ENCODE peak calls at places on chromosomes 11 and 22, in four cellular contexts. P, D, Q and A are unnamed samples.

GRCh38 chr22:36486619-36487384 is 5.4 kb upstream of the TXN2 start:
- DNase-seq in P (peak; percentile 63), D (peak; percentile 22), Q (peak; percentile 64), A (peak; percentile 63)

GRCh38 chr11:32137263-32137662 is 46.4 kb downstream of the RCN1 start:
- DNase-seq in P (no peak), D (no peak), Q (no peak), A (peak; percentile 95)

GRCh38 chr11:1113405-1114201 is 38.9 kb downstream of the MUC2 start:
- DNase-seq in P (no peak), D (peak; percentile 65), Q (no peak), A (no peak)

GRCh38 chr11:47786373-47786772 is 19.2 kb upstream of the FNBP4 start:
- DNase-seq in P (no peak), D (peak; percentile 19), Q (no peak), A (peak; percentile 47)

GRCh38 chr11:32215157-32215556 is 124.3 kb downstream of the RCN1 start:
- DNase-seq in P (no peak), D (no peak), Q (no peak), A (no peak)

GRCh38 chr11:104443387-104443786 is 279.4 kb upstream of the PDGFD start:
- DNase-seq in P (no peak), D (no peak), Q (no peak), A (peak; percentile 43)

GRCh38 chr22:43467571-43467970 is 55.8 kb downstream of the MPPED1 start:
- DNase-seq in P (no peak), D (no peak), Q (no peak), A (no peak)

GRCh38 chr11:10638285-10638684 is 55.3 kb downstream of the IRAG1 start:
- DNase-seq in P (no peak), D (no peak), Q (no peak), A (no peak)

GRCh38 chr22:29988719-29989118 is 91.5 kb upstream of the HORMAD2 start:
- DNase-seq in P (no peak), D (no peak), Q (no peak), A (no peak)

GRCh38 chr11:60834742-60835141 is 7.2 kb upstream of the CCDC86 start:
- DNase-seq in P (no peak), D (no peak), Q (no peak), A (no peak)

GRCh38 chr11:60835472-60835871 is 6.4 kb upstream of the CCDC86 start:
- DNase-seq in P (no peak), D (no peak), Q (no peak), A (peak; percentile 53)

GRCh38 chr11:60831501-60832079 is 10.3 kb upstream of the CCDC86 start:
- DNase-seq in P (no peak), D (no peak), Q (no peak), A (peak; percentile 74)

GRCh38 chr11:60830478-60831142 is 11.3 kb upstream of the CCDC86 start:
- DNase-seq in P (no peak), D (no peak), Q (no peak), A (peak; percentile 91)

DNA sequence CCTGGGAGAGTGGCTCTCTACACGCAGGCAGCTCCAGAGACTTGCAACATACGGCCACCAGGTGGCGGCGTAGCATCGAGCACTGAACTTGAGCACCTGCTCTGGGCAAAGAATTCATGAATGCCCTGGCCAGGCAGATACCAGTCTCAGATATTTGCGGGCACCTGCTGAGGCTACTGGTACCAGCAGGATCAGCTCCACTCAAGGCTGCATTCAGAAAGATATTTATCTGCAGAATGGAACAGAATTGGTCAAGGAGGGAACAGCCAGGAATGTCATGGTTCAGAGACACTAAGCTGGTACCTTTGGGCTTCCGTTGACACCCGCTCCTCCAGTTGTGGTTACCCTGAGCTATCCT is 10.8 kb upstream of the CCDC86 start:
- DNase-seq in P (peak; percentile 87), D (peak; percentile 76), Q (peak; percentile 88), A (peak; percentile 86)
- TF ChIP-seq CTCF in P (peak; percentile 87), D (peak; percentile 95), Q (peak; percentile 94), A (peak; percentile 96)

DNA sequence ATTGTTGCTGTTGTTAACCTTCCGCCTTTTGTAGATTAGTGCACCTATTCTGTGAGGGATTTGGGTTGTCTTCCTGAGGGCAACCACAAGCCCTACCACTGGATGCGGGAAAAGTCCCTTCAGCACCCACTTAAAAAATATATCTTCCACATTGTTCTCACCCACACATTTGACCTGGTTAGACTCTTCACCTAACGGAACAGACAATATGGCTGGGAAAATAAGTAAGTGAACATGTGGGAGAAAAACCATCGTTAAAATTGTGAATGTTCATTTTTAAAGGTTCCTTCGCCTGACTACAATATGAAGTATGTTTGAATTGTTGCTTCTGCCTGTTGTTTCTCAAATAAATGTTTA is 72.0 kb upstream of the MPEG1 start:
- DNase-seq in P (no peak), D (no peak), Q (no peak), A (no peak)
- H3K4me3 ChIP-seq in P (no peak overlapping the region), D (no peak overlapping the region), Q (no peak overlapping the region), A (no peak overlapping the region)

DNA sequence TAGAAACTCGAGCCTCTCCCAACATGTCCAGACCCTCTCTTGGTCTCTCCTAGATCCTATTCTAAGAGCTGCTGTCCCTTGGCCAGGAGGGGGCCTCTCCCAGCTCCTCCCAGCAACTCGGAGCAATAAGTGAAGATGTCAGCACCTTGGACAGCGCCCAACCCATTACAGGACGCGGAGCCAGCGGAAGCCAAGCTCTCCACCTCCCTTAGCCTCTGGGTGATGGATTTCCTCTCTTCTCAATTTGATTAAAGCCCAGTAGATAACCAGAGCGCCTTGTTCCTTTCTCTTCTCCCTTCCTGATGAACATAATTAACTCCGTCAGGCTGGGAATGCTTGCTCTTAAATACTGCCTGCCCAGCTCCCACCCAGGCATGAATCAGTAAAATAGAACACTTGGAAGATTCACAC is 26.2 kb upstream of the TPBGL start:
- DNase-seq in P (peak; percentile 81), D (peak; percentile 90), Q (peak; percentile 82), A (peak; percentile 83)
- TF ChIP-seq CTCF in P (peak; percentile 28), D (peak; percentile 75), Q (no peak), A (peak; percentile 44)

GRCh38 chr11:69825037-69825834 is 6.0 kb upstream of the FGF3 start:
- DNase-seq in P (no peak), D (no peak), Q (peak; percentile 53), A (peak; percentile 14)
- H3K4me3 ChIP-seq in P (no peak overlapping the region), D (no peak overlapping the region), Q (no peak overlapping the region), A (no peak overlapping the region)

GRCh38 chr11:65017927-65018326 is 4.0 kb downstream of the ARL2 start:
- DNase-seq in P (no peak), D (no peak), Q (no peak), A (no peak)

GRCh38 chr11:65013692-65014145 is 241 bp upstream of the ARL2 start:
- DNase-seq in P (peak; percentile 85), D (peak; percentile 87), Q (peak; percentile 91), A (peak; percentile 87)

GRCh38 chr11:65013130-65013691 is 749 bp upstream of the ARL2 start:
- DNase-seq in P (peak; percentile 91), D (peak; percentile 93), Q (peak; percentile 96), A (peak; percentile 88)

GRCh38 chr11:65016705-65017104 is 2.7 kb downstream of the ARL2 start:
- DNase-seq in P (no peak), D (no peak), Q (no peak), A (peak; percentile 30)

DNA sequence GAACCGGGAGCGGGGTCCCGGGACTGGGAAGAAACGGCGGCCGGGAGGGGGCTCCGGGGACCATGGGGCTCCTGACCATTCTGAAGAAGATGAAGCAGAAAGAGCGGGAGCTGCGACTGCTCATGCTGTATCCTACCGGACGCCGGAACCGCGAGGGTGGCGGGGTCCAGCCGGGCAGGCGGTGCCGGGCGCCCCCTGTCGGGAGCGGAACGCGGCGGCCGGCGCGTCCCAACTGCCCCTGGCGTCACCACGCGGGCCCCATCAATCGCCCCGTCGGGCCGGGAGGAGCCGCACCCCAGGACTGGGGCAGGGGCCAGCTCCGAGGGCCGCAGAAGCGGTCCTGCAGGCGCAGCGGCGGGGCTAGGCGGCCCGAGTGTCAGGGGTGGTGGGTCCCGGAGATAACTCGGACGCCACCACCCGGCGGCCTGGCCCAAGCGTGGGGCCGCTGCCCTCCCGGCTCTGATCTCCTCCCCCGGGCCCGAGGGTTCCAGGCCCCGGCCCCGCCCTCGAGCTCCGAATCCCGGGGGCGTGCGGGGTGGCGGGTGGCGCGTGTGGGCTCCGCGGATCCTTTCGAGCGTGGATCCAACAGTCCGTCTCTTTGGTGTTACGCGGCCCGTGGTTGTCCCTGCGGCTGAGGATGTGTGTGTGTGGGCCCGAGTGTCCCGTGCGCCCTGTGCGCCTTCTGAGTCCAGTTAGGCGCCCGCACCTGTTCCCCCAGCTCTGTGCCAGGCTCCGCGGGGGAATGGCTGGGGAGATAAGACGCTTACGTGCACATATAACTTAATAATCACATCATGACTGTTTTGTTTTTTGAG is at the start of gene ARL2:
- DNase-seq in P (no peak), D (peak; percentile 90), Q (no peak), A (peak; percentile 22)
- TF ChIP-seq CTCF in P (peak; percentile 73), D (peak; percentile 70), Q (peak; percentile 91), A (peak; percentile 46)

GRCh38 chr11:110095554-110095953 is 2.4 kb downstream of the ZC3H12C start:
- DNase-seq in P (no peak), D (no peak), Q (no peak), A (peak; percentile 87)
- H3K4me3 ChIP-seq in P (no peak overlapping the region), D (no peak overlapping the region), Q (no peak overlapping the region), A (no peak overlapping the region)

DNA sequence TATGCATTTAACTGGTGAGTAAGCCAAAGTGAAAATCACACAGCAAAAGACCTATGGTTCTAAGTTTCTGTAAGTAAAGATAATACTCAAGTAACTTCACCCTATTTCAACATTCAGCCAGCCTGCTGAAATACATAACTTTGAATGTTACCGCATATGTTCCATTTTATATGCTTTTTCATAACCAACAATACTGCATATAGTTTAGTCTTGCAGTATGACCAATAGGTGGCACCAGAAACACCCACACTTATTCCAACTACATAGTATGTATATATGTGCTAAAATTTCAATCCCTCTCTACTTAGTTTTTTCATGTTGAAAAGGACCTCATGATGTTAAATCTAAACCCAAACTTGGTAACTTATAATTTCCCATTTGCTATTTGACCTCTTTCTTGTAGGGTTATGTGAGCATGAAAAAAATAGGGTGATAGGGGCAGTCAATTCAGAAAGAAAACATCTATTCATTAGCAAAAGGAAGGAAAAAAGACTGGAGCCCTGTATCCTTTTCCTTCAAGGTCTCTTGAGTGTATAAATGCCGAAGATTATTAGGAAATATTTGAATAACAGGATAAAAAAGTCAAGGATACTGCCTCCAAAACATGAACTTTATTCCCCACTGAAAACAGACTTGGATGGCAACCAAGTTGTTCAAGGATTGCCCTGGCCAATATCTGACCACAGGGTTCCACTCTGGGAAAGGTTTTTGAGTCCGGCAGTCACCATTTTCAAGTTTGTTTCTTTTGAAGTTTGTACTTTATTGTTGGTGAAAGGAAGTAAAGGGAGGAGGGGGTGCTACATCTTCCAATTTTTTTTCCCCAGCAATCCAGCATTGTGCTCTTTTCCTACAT is 23.8 kb upstream of the FZD4 start:
- DNase-seq in P (no peak), D (peak; percentile 29), Q (no peak), A (peak; percentile 58)
- TF ChIP-seq CTCF in P (peak; percentile 45), D (peak; percentile 46), Q (peak; percentile 53), A (peak; percentile 68)

GRCh38 chr22:46776876-46777608 is 14.6 kb downstream of the TBC1D22A start:
- DNase-seq in P (no peak), D (no peak), Q (no peak), A (no peak)
- H3K4me3 ChIP-seq in P (no peak overlapping the region), D (no peak overlapping the region), Q (no peak overlapping the region), A (no peak overlapping the region)

GRCh38 chr22:25332386-25332785 is 112.9 kb downstream of the CRYBB2 start:
- DNase-seq in P (no peak), D (no peak), Q (no peak), A (no peak)

GRCh38 chr22:25331050-25331449 is 111.6 kb downstream of the CRYBB2 start:
- DNase-seq in P (no peak), D (no peak), Q (no peak), A (no peak)

DNA sequence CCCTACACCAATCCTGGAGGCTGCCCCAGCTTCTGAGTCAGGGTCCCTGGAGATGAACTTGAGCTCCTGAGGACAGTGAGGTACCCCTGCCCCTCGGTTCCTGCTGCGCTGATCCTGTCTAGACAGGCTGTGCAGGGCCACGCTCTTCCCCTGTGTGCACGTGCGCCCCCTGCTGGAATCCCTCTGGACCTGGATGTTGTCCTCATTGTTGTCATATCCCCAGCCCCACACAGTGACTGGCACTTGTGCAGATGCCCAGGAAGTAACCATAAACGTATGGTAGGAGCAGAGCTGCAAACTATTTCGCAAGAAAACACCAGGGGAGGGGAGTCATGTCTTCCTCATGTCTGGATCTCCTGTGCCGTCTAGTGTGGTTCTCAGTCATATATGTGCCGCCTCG is 114.7 kb downstream of the CRYBB2 start:
- DNase-seq in P (peak; percentile 36), D (peak; percentile 27), Q (peak; percentile 71), A (peak; percentile 33)
- TF ChIP-seq CTCF in P (peak; percentile 23), D (peak; percentile 62), Q (peak; percentile 54), A (peak; percentile 32)